ENCODE peak calls at places on chromosome 12, in ten cellular contexts. One of them, this sample, is unnamed.
A peak's percentile ranks its signal among the peaks of the same experiment; 100 is the strongest.

GRCh38 chr12:121508533-121508932 is 72.3 kb downstream of the KDM2B start:
- DNase-seq in cardiac fibroblast: no peak
- DNase-seq in tibial artery: no peak
- DNase-seq in upper lobe of left lung: no peak
- DNase-seq in brain microvascular endothelial cell: no peak
- DNase-seq in SK-N-SH: no peak
- DNase-seq in lower leg skin: no peak
- DNase-seq in stomach: no peak
- DNase-seq in neural progenitor cell: no peak
- DNase-seq in fibroblast of lung: no peak
- DNase-seq in this sample: no peak

GRCh38 chr12:121536929-121537813 is 43.7 kb downstream of the KDM2B start:
- DNase-seq in cardiac fibroblast: peak; percentile 83
- DNase-seq in tibial artery: peak; percentile 85
- DNase-seq in upper lobe of left lung: peak; percentile 96
- DNase-seq in brain microvascular endothelial cell: no peak
- DNase-seq in SK-N-SH: peak; percentile 88
- DNase-seq in lower leg skin: peak; percentile 65
- DNase-seq in stomach: peak; percentile 93
- DNase-seq in neural progenitor cell: peak; percentile 84
- DNase-seq in fibroblast of lung: peak; percentile 72
- DNase-seq in this sample: peak; percentile 33

GRCh38 chr12:111584959-111585358 is 14.2 kb downstream of the ATXN2 start:
- DNase-seq in cardiac fibroblast: no peak
- DNase-seq in tibial artery: no peak
- DNase-seq in upper lobe of left lung: no peak
- DNase-seq in brain microvascular endothelial cell: no peak
- DNase-seq in SK-N-SH: no peak
- DNase-seq in lower leg skin: no peak
- DNase-seq in stomach: no peak
- DNase-seq in neural progenitor cell: no peak
- DNase-seq in fibroblast of lung: no peak
- DNase-seq in this sample: no peak

GRCh38 chr12:58576071-58576470 is 344.2 kb downstream of the LRIG3 start:
- DNase-seq in cardiac fibroblast: no peak
- DNase-seq in tibial artery: no peak
- DNase-seq in upper lobe of left lung: no peak
- DNase-seq in brain microvascular endothelial cell: no peak
- DNase-seq in SK-N-SH: no peak
- DNase-seq in lower leg skin: no peak
- DNase-seq in stomach: no peak
- DNase-seq in neural progenitor cell: no peak
- DNase-seq in fibroblast of lung: no peak
- DNase-seq in this sample: no peak

GRCh38 chr12:121113057-121113456 is 19.6 kb upstream of the P2RX7 start:
- DNase-seq in cardiac fibroblast: no peak
- DNase-seq in tibial artery: no peak
- DNase-seq in upper lobe of left lung: no peak
- DNase-seq in brain microvascular endothelial cell: no peak
- DNase-seq in SK-N-SH: no peak
- DNase-seq in lower leg skin: no peak
- DNase-seq in stomach: no peak
- DNase-seq in neural progenitor cell: no peak
- DNase-seq in fibroblast of lung: no peak
- DNase-seq in this sample: no peak

GRCh38 chr12:92462049-92462448 is 240.7 kb upstream of the PLEKHG7 start:
- DNase-seq in cardiac fibroblast: peak; percentile 32
- DNase-seq in tibial artery: no peak
- DNase-seq in upper lobe of left lung: no peak
- DNase-seq in brain microvascular endothelial cell: peak; percentile 37
- DNase-seq in SK-N-SH: no peak
- DNase-seq in lower leg skin: no peak
- DNase-seq in stomach: no peak
- DNase-seq in neural progenitor cell: no peak
- DNase-seq in fibroblast of lung: peak; percentile 73
- DNase-seq in this sample: no peak

GRCh38 chr12:76266797-76267196 is 81.4 kb downstream of the BBS10 start:
- DNase-seq in cardiac fibroblast: peak; percentile 68
- DNase-seq in tibial artery: peak; percentile 26
- DNase-seq in upper lobe of left lung: peak; percentile 90
- DNase-seq in brain microvascular endothelial cell: peak; percentile 90
- DNase-seq in SK-N-SH: no peak
- DNase-seq in lower leg skin: peak; percentile 82
- DNase-seq in stomach: no peak
- DNase-seq in neural progenitor cell: no peak
- DNase-seq in fibroblast of lung: peak; percentile 94
- DNase-seq in this sample: peak; percentile 58

GRCh38 chr12:126114420-126114819 is 1049.2 kb downstream of the AACS start:
- DNase-seq in cardiac fibroblast: no peak
- DNase-seq in tibial artery: no peak
- DNase-seq in upper lobe of left lung: no peak
- DNase-seq in brain microvascular endothelial cell: no peak
- DNase-seq in SK-N-SH: no peak
- DNase-seq in lower leg skin: no peak
- DNase-seq in stomach: no peak
- DNase-seq in neural progenitor cell: no peak
- DNase-seq in fibroblast of lung: no peak
- DNase-seq in this sample: peak; percentile 34

GRCh38 chr12:44379827-44380226 is 496.3 kb downstream of the NELL2 start:
- DNase-seq in cardiac fibroblast: no peak
- DNase-seq in tibial artery: no peak
- DNase-seq in upper lobe of left lung: no peak
- DNase-seq in brain microvascular endothelial cell: no peak
- DNase-seq in SK-N-SH: no peak
- DNase-seq in lower leg skin: no peak
- DNase-seq in stomach: no peak
- DNase-seq in neural progenitor cell: peak; percentile 27
- DNase-seq in fibroblast of lung: no peak
- DNase-seq in this sample: no peak

GRCh38 chr12:121748571-121749265 is 36.2 kb downstream of the TMEM120B start:
- DNase-seq in cardiac fibroblast: peak; percentile 90
- DNase-seq in tibial artery: no peak
- DNase-seq in upper lobe of left lung: no peak
- DNase-seq in brain microvascular endothelial cell: peak; percentile 93
- DNase-seq in SK-N-SH: no peak
- DNase-seq in lower leg skin: no peak
- DNase-seq in stomach: no peak
- DNase-seq in neural progenitor cell: peak; percentile 23
- DNase-seq in fibroblast of lung: peak; percentile 89
- DNase-seq in this sample: no peak

GRCh38 chr12:6539276-6540134 is 5.2 kb downstream of the GAPDH start:
- DNase-seq in cardiac fibroblast: no peak
- DNase-seq in tibial artery: no peak
- DNase-seq in upper lobe of left lung: no peak
- DNase-seq in brain microvascular endothelial cell: no peak
- DNase-seq in SK-N-SH: peak; percentile 41
- DNase-seq in lower leg skin: no peak
- DNase-seq in stomach: no peak
- DNase-seq in neural progenitor cell: peak; percentile 41
- DNase-seq in fibroblast of lung: no peak
- DNase-seq in this sample: no peak

GRCh38 chr12:93195511-93195910 is 182.2 kb upstream of the NUDT4 start:
- DNase-seq in cardiac fibroblast: no peak
- DNase-seq in tibial artery: no peak
- DNase-seq in upper lobe of left lung: no peak
- DNase-seq in brain microvascular endothelial cell: no peak
- DNase-seq in SK-N-SH: no peak
- DNase-seq in lower leg skin: no peak
- DNase-seq in stomach: no peak
- DNase-seq in neural progenitor cell: no peak
- DNase-seq in fibroblast of lung: no peak
- DNase-seq in this sample: no peak

GRCh38 chr12:4286228-4286627 is 12.7 kb downstream of the CCND2 start:
- DNase-seq in cardiac fibroblast: no peak
- DNase-seq in tibial artery: no peak
- DNase-seq in upper lobe of left lung: no peak
- DNase-seq in brain microvascular endothelial cell: no peak
- DNase-seq in SK-N-SH: no peak
- DNase-seq in lower leg skin: no peak
- DNase-seq in stomach: no peak
- DNase-seq in neural progenitor cell: no peak
- DNase-seq in fibroblast of lung: no peak
- DNase-seq in this sample: no peak
- H3K4me3 ChIP-seq in cardiac fibroblast: no peak overlapping the region
- H3K4me3 ChIP-seq in tibial artery: no peak overlapping the region
- H3K4me3 ChIP-seq in upper lobe of left lung: no peak overlapping the region
- H3K4me3 ChIP-seq in brain microvascular endothelial cell: no peak overlapping the region
- H3K4me3 ChIP-seq in SK-N-SH: no peak overlapping the region
- H3K4me3 ChIP-seq in lower leg skin: no peak overlapping the region
- H3K4me3 ChIP-seq in stomach: no peak overlapping the region
- H3K4me3 ChIP-seq in neural progenitor cell: no peak overlapping the region
- H3K4me3 ChIP-seq in fibroblast of lung: no peak overlapping the region
- H3K4me3 ChIP-seq in this sample: no peak overlapping the region

DNA sequence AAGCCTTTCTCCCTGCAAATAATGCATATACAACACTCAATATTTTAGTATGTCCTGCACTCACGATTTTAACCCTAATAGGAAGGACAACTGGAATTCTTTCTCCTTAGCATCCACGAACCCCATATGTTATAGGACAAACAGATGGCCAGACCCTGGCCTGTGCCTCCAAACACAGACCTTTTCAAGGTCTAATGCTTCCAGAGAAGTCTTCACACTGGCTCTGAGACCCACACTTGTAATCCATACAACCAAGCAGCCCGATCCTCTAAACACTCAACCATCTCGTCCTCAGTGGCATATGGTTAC is 569 bp downstream of the SLC2A3 start:
- DNase-seq in cardiac fibroblast: no peak
- DNase-seq in tibial artery: no peak
- DNase-seq in upper lobe of left lung: no peak
- DNase-seq in brain microvascular endothelial cell: no peak
- DNase-seq in SK-N-SH: no peak
- DNase-seq in lower leg skin: no peak
- DNase-seq in stomach: no peak
- DNase-seq in neural progenitor cell: peak; percentile 17
- DNase-seq in fibroblast of lung: no peak
- DNase-seq in this sample: no peak
- TF ChIP-seq CTCF in cardiac fibroblast: no peak
- TF ChIP-seq CTCF in tibial artery: no peak
- TF ChIP-seq CTCF in upper lobe of left lung: no peak
- TF ChIP-seq CTCF in brain microvascular endothelial cell: no peak
- TF ChIP-seq CTCF in SK-N-SH: no peak
- TF ChIP-seq CTCF in lower leg skin: no peak
- TF ChIP-seq CTCF in stomach: no peak
- TF ChIP-seq CTCF in neural progenitor cell: no peak
- TF ChIP-seq CTCF in fibroblast of lung: no peak
- TF ChIP-seq CTCF in this sample: no peak

GRCh38 chr12:130097342-130097741 is 64.9 kb upstream of the FZD10 start:
- DNase-seq in cardiac fibroblast: no peak
- DNase-seq in tibial artery: no peak
- DNase-seq in upper lobe of left lung: no peak
- DNase-seq in brain microvascular endothelial cell: no peak
- DNase-seq in SK-N-SH: no peak
- DNase-seq in lower leg skin: no peak
- DNase-seq in stomach: no peak
- DNase-seq in neural progenitor cell: no peak
- DNase-seq in fibroblast of lung: no peak
- DNase-seq in this sample: no peak

GRCh38 chr12:130100634-130101033 is 61.6 kb upstream of the FZD10 start:
- DNase-seq in cardiac fibroblast: no peak
- DNase-seq in tibial artery: no peak
- DNase-seq in upper lobe of left lung: no peak
- DNase-seq in brain microvascular endothelial cell: no peak
- DNase-seq in SK-N-SH: no peak
- DNase-seq in lower leg skin: no peak
- DNase-seq in stomach: no peak
- DNase-seq in neural progenitor cell: no peak
- DNase-seq in fibroblast of lung: no peak
- DNase-seq in this sample: no peak

GRCh38 chr12:130097798-130098255 is 64.4 kb upstream of the FZD10 start:
- DNase-seq in cardiac fibroblast: no peak
- DNase-seq in tibial artery: no peak
- DNase-seq in upper lobe of left lung: no peak
- DNase-seq in brain microvascular endothelial cell: no peak
- DNase-seq in SK-N-SH: no peak
- DNase-seq in lower leg skin: peak; percentile 61
- DNase-seq in stomach: no peak
- DNase-seq in neural progenitor cell: no peak
- DNase-seq in fibroblast of lung: no peak
- DNase-seq in this sample: no peak

GRCh38 chr12:130101370-130101769 is 60.9 kb upstream of the FZD10 start:
- DNase-seq in cardiac fibroblast: no peak
- DNase-seq in tibial artery: no peak
- DNase-seq in upper lobe of left lung: no peak
- DNase-seq in brain microvascular endothelial cell: no peak
- DNase-seq in SK-N-SH: no peak
- DNase-seq in lower leg skin: no peak
- DNase-seq in stomach: no peak
- DNase-seq in neural progenitor cell: no peak
- DNase-seq in fibroblast of lung: no peak
- DNase-seq in this sample: no peak

GRCh38 chr12:130098301-130099005 is 63.8 kb upstream of the FZD10 start:
- DNase-seq in cardiac fibroblast: no peak
- DNase-seq in tibial artery: no peak
- DNase-seq in upper lobe of left lung: no peak
- DNase-seq in brain microvascular endothelial cell: no peak
- DNase-seq in SK-N-SH: no peak
- DNase-seq in lower leg skin: no peak
- DNase-seq in stomach: no peak
- DNase-seq in neural progenitor cell: no peak
- DNase-seq in fibroblast of lung: no peak
- DNase-seq in this sample: no peak
- H3K4me3 ChIP-seq in cardiac fibroblast: no peak overlapping the region
- H3K4me3 ChIP-seq in tibial artery: no peak overlapping the region
- H3K4me3 ChIP-seq in upper lobe of left lung: no peak overlapping the region
- H3K4me3 ChIP-seq in brain microvascular endothelial cell: no peak overlapping the region
- H3K4me3 ChIP-seq in SK-N-SH: no peak overlapping the region
- H3K4me3 ChIP-seq in lower leg skin: no peak overlapping the region
- H3K4me3 ChIP-seq in stomach: no peak overlapping the region
- H3K4me3 ChIP-seq in neural progenitor cell: no peak overlapping the region
- H3K4me3 ChIP-seq in fibroblast of lung: no peak overlapping the region
- H3K4me3 ChIP-seq in this sample: no peak overlapping the region

DNA sequence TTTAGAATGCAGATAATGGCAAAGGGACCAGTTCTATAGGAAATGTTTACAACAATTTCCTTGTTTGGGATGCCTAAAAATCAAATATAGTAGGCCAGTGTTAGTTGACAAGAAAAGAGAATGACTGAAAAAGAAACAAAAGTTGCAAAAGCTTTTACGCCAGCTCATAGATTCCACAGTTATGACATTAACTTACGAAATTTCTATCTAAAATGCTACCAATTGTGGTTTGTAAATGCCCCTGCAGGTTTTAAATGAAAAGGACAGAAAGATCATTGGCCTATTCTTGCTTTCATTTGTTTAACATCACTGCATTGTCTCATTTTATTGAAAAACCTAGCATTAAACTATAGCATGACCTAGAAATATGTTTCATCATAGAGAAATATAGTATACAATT is 345.8 kb downstream of the CCDC91 start:
- DNase-seq in cardiac fibroblast: peak; percentile 84
- DNase-seq in tibial artery: no peak
- DNase-seq in upper lobe of left lung: no peak
- DNase-seq in brain microvascular endothelial cell: peak; percentile 28
- DNase-seq in SK-N-SH: no peak
- DNase-seq in lower leg skin: no peak
- DNase-seq in stomach: no peak
- DNase-seq in neural progenitor cell: no peak
- DNase-seq in fibroblast of lung: peak; percentile 79
- DNase-seq in this sample: no peak
- TF ChIP-seq CTCF in cardiac fibroblast: peak; percentile 29
- TF ChIP-seq CTCF in tibial artery: no peak
- TF ChIP-seq CTCF in upper lobe of left lung: no peak
- TF ChIP-seq CTCF in brain microvascular endothelial cell: no peak
- TF ChIP-seq CTCF in SK-N-SH: peak; percentile 10
- TF ChIP-seq CTCF in lower leg skin: no peak
- TF ChIP-seq CTCF in stomach: no peak
- TF ChIP-seq CTCF in neural progenitor cell: no peak
- TF ChIP-seq CTCF in fibroblast of lung: no peak
- TF ChIP-seq CTCF in this sample: no peak